ENCODE peak calls at places on chromosomes 3 and 15, in seven cellular contexts. One of them, this sample, is unnamed.

GRCh38 chr3:5442106-5442785 is 254.7 kb downstream of the EDEM1 start:
- DNase-seq in SK-N-SH: no peak
- DNase-seq in spleen: no peak
- DNase-seq in Panc1: no peak
- DNase-seq in lower lobe of right lung: no peak
- DNase-seq in uterus: no peak
- DNase-seq in tibial nerve: no peak
- DNase-seq in this sample: no peak

GRCh38 chr15:56794923-56795329 is 61.6 kb upstream of the ZNF280D start:
- DNase-seq in tibial nerve: no peak
- DNase-seq in Panc1: no peak
- DNase-seq in lower lobe of right lung: no peak
- DNase-seq in spleen: no peak
- DNase-seq in SK-N-SH: no peak
- DNase-seq in uterus: peak; percentile 34
- DNase-seq in this sample: no peak

GRCh38 chr15:58510715-58511465 is 79.1 kb downstream of the LIPC start:
- DNase-seq in spleen: no peak
- DNase-seq in lower lobe of right lung: no peak
- DNase-seq in SK-N-SH: no peak
- DNase-seq in uterus: no peak
- DNase-seq in tibial nerve: no peak
- DNase-seq in Panc1: no peak
- DNase-seq in this sample: peak; percentile 34

GRCh38 chr15:66673410-66674322 is 28.4 kb upstream of the SMAD6 start:
- DNase-seq in lower lobe of right lung: peak; percentile 79
- DNase-seq in SK-N-SH: no peak
- DNase-seq in tibial nerve: no peak
- DNase-seq in Panc1: no peak
- DNase-seq in spleen: peak; percentile 83
- DNase-seq in uterus: no peak
- DNase-seq in this sample: no peak

GRCh38 chr3:52522651-52523251 is 10.9 kb downstream of the NT5DC2 start:
- DNase-seq in uterus: no peak
- DNase-seq in Panc1: no peak
- DNase-seq in SK-N-SH: no peak
- DNase-seq in tibial nerve: no peak
- DNase-seq in spleen: peak; percentile 61
- DNase-seq in lower lobe of right lung: peak; percentile 37
- DNase-seq in this sample: no peak

GRCh38 chr3:126109860-126110235 is 25.9 kb upstream of the SLC41A3 start:
- DNase-seq in uterus: no peak
- DNase-seq in tibial nerve: no peak
- DNase-seq in SK-N-SH: no peak
- DNase-seq in lower lobe of right lung: no peak
- DNase-seq in Panc1: no peak
- DNase-seq in spleen: peak; percentile 66
- DNase-seq in this sample: no peak

GRCh38 chr3:127073931-127074820 is 91.3 kb downstream of the PLXNA1 start:
- DNase-seq in lower lobe of right lung: peak; percentile 26
- DNase-seq in uterus: no peak
- DNase-seq in SK-N-SH: peak; percentile 82
- DNase-seq in Panc1: no peak
- DNase-seq in tibial nerve: no peak
- DNase-seq in spleen: peak; percentile 64
- DNase-seq in this sample: no peak

GRCh38 chr3:31225923-31226322 is 306.8 kb upstream of the STT3B start:
- DNase-seq in tibial nerve: no peak
- DNase-seq in SK-N-SH: no peak
- DNase-seq in Panc1: no peak
- DNase-seq in spleen: no peak
- DNase-seq in lower lobe of right lung: no peak
- DNase-seq in uterus: no peak
- DNase-seq in this sample: no peak

GRCh38 chr3:53109822-53110771 is 20.1 kb downstream of the RFT1 start:
- DNase-seq in Panc1: no peak
- DNase-seq in SK-N-SH: peak; percentile 31
- DNase-seq in tibial nerve: peak; percentile 27
- DNase-seq in uterus: peak; percentile 64
- DNase-seq in lower lobe of right lung: peak; percentile 84
- DNase-seq in spleen: no peak
- DNase-seq in this sample: peak; percentile 27

GRCh38 chr3:11384074-11384473 is 111.9 kb downstream of the ATG7 start:
- DNase-seq in tibial nerve: no peak
- DNase-seq in uterus: no peak
- DNase-seq in Panc1: no peak
- DNase-seq in SK-N-SH: no peak
- DNase-seq in lower lobe of right lung: no peak
- DNase-seq in spleen: no peak
- DNase-seq in this sample: no peak

GRCh38 chr15:35289029-35289617 is 204.0 kb upstream of the NANOGP8 start:
- DNase-seq in tibial nerve: no peak
- DNase-seq in lower lobe of right lung: no peak
- DNase-seq in spleen: no peak
- DNase-seq in uterus: peak; percentile 28
- DNase-seq in SK-N-SH: peak; percentile 58
- DNase-seq in Panc1: no peak
- DNase-seq in this sample: peak; percentile 69

GRCh38 chr15:93118904-93119303 is 29.9 kb upstream of the RGMA start:
- DNase-seq in tibial nerve: no peak
- DNase-seq in lower lobe of right lung: no peak
- DNase-seq in uterus: no peak
- DNase-seq in spleen: no peak
- DNase-seq in Panc1: no peak
- DNase-seq in SK-N-SH: no peak
- DNase-seq in this sample: no peak

GRCh38 chr3:171967137-171967783 is 72.1 kb upstream of the FNDC3B start:
- DNase-seq in spleen: no peak
- DNase-seq in lower lobe of right lung: no peak
- DNase-seq in tibial nerve: peak; percentile 60
- DNase-seq in SK-N-SH: no peak
- DNase-seq in Panc1: peak; percentile 85
- DNase-seq in uterus: no peak
- DNase-seq in this sample: no peak
- H3K4me1 ChIP-seq in spleen: peaks cover 12% of the 10 kb centered on the region
- H3K4me1 ChIP-seq in lower lobe of right lung: peaks cover 19% of the 10 kb centered on the region
- H3K4me1 ChIP-seq in tibial nerve: peaks cover 6% of the 10 kb centered on the region
- H3K4me1 ChIP-seq in SK-N-SH: no peaks in the 10 kb centered on the region
- H3K4me1 ChIP-seq in Panc1: peaks cover 10% of the 10 kb centered on the region
- H3K4me1 ChIP-seq in uterus: no peaks in the 10 kb centered on the region
- H3K4me1 ChIP-seq in this sample: peaks cover 8% of the 10 kb centered on the region

DNA sequence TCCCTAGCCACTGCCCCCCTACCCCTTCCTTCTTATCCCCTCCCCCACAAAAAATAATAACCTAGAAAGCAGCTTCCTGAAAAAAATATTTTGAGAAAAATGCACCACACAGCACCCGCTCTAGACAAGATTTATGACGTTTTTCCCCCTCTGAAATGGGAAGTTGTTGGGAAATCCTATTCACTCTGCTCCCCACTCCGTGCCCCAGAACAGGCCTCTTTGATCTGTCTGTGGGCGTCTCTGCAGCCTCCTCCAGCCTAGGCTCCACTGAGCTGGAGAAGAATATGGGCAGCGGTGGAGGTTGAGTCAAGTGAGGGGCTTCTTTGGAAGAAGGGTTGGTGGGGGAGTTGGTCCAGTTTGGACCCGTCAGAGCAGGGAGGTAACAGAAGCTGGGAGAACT is 28.5 kb upstream of the POLG start:
- DNase-seq in tibial nerve: no peak
- DNase-seq in lower lobe of right lung: no peak
- DNase-seq in SK-N-SH: no peak
- DNase-seq in Panc1: no peak
- DNase-seq in spleen: peak; percentile 28
- DNase-seq in uterus: no peak
- DNase-seq in this sample: no peak
- H3K4me3 ChIP-seq in tibial nerve: no peak overlapping the region
- H3K4me3 ChIP-seq in lower lobe of right lung: no peak overlapping the region
- H3K4me3 ChIP-seq in SK-N-SH: peak overlapping the region; percentile 58
- H3K4me3 ChIP-seq in Panc1: no peak overlapping the region
- H3K4me3 ChIP-seq in spleen: no peak overlapping the region
- H3K4me3 ChIP-seq in uterus: no peak overlapping the region
- H3K4me3 ChIP-seq in this sample: peak overlapping the region; percentile 50

GRCh38 chr3:191790934-191791333 is 330.0 kb downstream of the PYDC2 start:
- DNase-seq in tibial nerve: no peak
- DNase-seq in uterus: no peak
- DNase-seq in lower lobe of right lung: no peak
- DNase-seq in spleen: no peak
- DNase-seq in Panc1: no peak
- DNase-seq in SK-N-SH: no peak
- DNase-seq in this sample: no peak
- H3K9me3 ChIP-seq in tibial nerve: no peaks in the 10 kb centered on the region
- H3K9me3 ChIP-seq in uterus: no peaks in the 10 kb centered on the region
- H3K9me3 ChIP-seq in lower lobe of right lung: no peaks in the 10 kb centered on the region
- H3K9me3 ChIP-seq in spleen: no peaks in the 10 kb centered on the region
- H3K9me3 ChIP-seq in Panc1: peaks cover 12% of the 10 kb centered on the region
- H3K9me3 ChIP-seq in SK-N-SH: no peaks in the 10 kb centered on the region
- H3K9me3 ChIP-seq in this sample: no peaks in the 10 kb centered on the region

DNA sequence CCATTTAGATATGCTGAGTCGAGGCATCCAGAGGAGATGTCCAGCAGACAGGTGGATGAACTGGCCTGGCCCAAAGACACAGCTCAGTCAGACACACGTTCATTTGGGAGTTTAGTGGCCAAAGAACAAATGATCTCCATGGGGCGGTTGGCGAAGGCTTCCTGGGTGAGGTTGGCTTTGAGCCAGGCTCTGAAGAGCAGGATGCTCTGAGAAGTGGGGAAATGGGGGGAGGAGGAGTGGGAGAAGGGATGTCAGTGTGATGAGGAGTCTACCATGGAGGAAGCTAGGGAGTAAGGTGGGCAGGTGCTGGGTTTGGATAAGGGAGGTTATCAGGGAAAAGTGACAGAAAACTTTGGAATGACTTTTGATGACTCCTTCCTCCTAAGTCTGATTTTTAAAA is 47.5 kb upstream of the VILL start:
- DNase-seq in tibial nerve: no peak
- DNase-seq in Panc1: no peak
- DNase-seq in spleen: no peak
- DNase-seq in lower lobe of right lung: no peak
- DNase-seq in uterus: no peak
- DNase-seq in SK-N-SH: no peak
- DNase-seq in this sample: no peak
- H3K4me1 ChIP-seq in tibial nerve: peaks cover 63% of the 10 kb centered on the region
- H3K4me1 ChIP-seq in Panc1: peaks cover 4% of the 10 kb centered on the region
- H3K4me1 ChIP-seq in spleen: peaks cover 23% of the 10 kb centered on the region
- H3K4me1 ChIP-seq in lower lobe of right lung: peaks cover 42% of the 10 kb centered on the region
- H3K4me1 ChIP-seq in uterus: no peaks in the 10 kb centered on the region
- H3K4me1 ChIP-seq in SK-N-SH: peaks cover 34% of the 10 kb centered on the region
- H3K4me1 ChIP-seq in this sample: peaks cover 49% of the 10 kb centered on the region

GRCh38 chr3:169772530-169772950 is 656 bp upstream of the MYNN start:
- DNase-seq in SK-N-SH: peak; percentile 78
- DNase-seq in Panc1: peak; percentile 80
- DNase-seq in uterus: peak; percentile 79
- DNase-seq in spleen: no peak
- DNase-seq in tibial nerve: peak; percentile 63
- DNase-seq in lower lobe of right lung: peak; percentile 79
- DNase-seq in this sample: peak; percentile 84
- H3K4me3 ChIP-seq in SK-N-SH: peak overlapping the region; percentile 100
- H3K4me3 ChIP-seq in Panc1: peak overlapping the region; percentile 90
- H3K4me3 ChIP-seq in uterus: peak overlapping the region; percentile 86
- H3K4me3 ChIP-seq in spleen: peak overlapping the region; percentile 93
- H3K4me3 ChIP-seq in tibial nerve: peak overlapping the region; percentile 88
- H3K4me3 ChIP-seq in lower lobe of right lung: peak overlapping the region; percentile 95
- H3K4me3 ChIP-seq in this sample: peak overlapping the region; percentile 76

GRCh38 chr3:138542977-138543376 is 51.1 kb downstream of the CEP70 start:
- DNase-seq in Panc1: no peak
- DNase-seq in lower lobe of right lung: no peak
- DNase-seq in spleen: no peak
- DNase-seq in tibial nerve: no peak
- DNase-seq in SK-N-SH: no peak
- DNase-seq in uterus: no peak
- DNase-seq in this sample: no peak
- H3K9me3 ChIP-seq in Panc1: peaks cover 21% of the 10 kb centered on the region
- H3K9me3 ChIP-seq in lower lobe of right lung: peaks cover 60% of the 10 kb centered on the region
- H3K9me3 ChIP-seq in spleen: peaks cover 16% of the 10 kb centered on the region
- H3K9me3 ChIP-seq in tibial nerve: no peaks in the 10 kb centered on the region
- H3K9me3 ChIP-seq in SK-N-SH: peaks cover 17% of the 10 kb centered on the region
- H3K9me3 ChIP-seq in uterus: no peaks in the 10 kb centered on the region
- H3K9me3 ChIP-seq in this sample: peaks cover 9% of the 10 kb centered on the region

GRCh38 chr15:52421029-52421428 is 107.7 kb downstream of the MYO5A start:
- DNase-seq in tibial nerve: no peak
- DNase-seq in SK-N-SH: no peak
- DNase-seq in spleen: no peak
- DNase-seq in Panc1: no peak
- DNase-seq in lower lobe of right lung: no peak
- DNase-seq in uterus: no peak
- DNase-seq in this sample: no peak
- H3K4me1 ChIP-seq in tibial nerve: peaks cover 7% of the 10 kb centered on the region
- H3K4me1 ChIP-seq in SK-N-SH: no peaks in the 10 kb centered on the region
- H3K4me1 ChIP-seq in spleen: no peaks in the 10 kb centered on the region
- H3K4me1 ChIP-seq in Panc1: no peaks in the 10 kb centered on the region
- H3K4me1 ChIP-seq in lower lobe of right lung: no peaks in the 10 kb centered on the region
- H3K4me1 ChIP-seq in uterus: no peaks in the 10 kb centered on the region
- H3K4me1 ChIP-seq in this sample: no peaks in the 10 kb centered on the region

GRCh38 chr3:9386501-9387321 is 10.7 kb upstream of the SETD5 start:
- DNase-seq in tibial nerve: no peak
- DNase-seq in SK-N-SH: no peak
- DNase-seq in Panc1: no peak
- DNase-seq in lower lobe of right lung: no peak
- DNase-seq in spleen: no peak
- DNase-seq in uterus: no peak
- DNase-seq in this sample: no peak

GRCh38 chr3:9384141-9384828 is 13.1 kb upstream of the SETD5 start:
- DNase-seq in uterus: no peak
- DNase-seq in Panc1: no peak
- DNase-seq in spleen: no peak
- DNase-seq in lower lobe of right lung: no peak
- DNase-seq in tibial nerve: no peak
- DNase-seq in SK-N-SH: no peak
- DNase-seq in this sample: no peak

GRCh38 chr3:9387322-9387655 is 10.1 kb upstream of the SETD5 start:
- DNase-seq in SK-N-SH: no peak
- DNase-seq in spleen: no peak
- DNase-seq in uterus: no peak
- DNase-seq in tibial nerve: no peak
- DNase-seq in lower lobe of right lung: no peak
- DNase-seq in Panc1: no peak
- DNase-seq in this sample: no peak

GRCh38 chr3:9386060-9386459 is 11.4 kb upstream of the SETD5 start:
- DNase-seq in Panc1: no peak
- DNase-seq in SK-N-SH: no peak
- DNase-seq in lower lobe of right lung: no peak
- DNase-seq in uterus: no peak
- DNase-seq in tibial nerve: no peak
- DNase-seq in spleen: no peak
- DNase-seq in this sample: no peak

GRCh38 chr3:9385209-9385936 is 12.0 kb upstream of the SETD5 start:
- DNase-seq in lower lobe of right lung: no peak
- DNase-seq in uterus: no peak
- DNase-seq in spleen: no peak
- DNase-seq in tibial nerve: no peak
- DNase-seq in SK-N-SH: no peak
- DNase-seq in Panc1: no peak
- DNase-seq in this sample: no peak
- H3K4me3 ChIP-seq in lower lobe of right lung: no peak overlapping the region
- H3K4me3 ChIP-seq in uterus: no peak overlapping the region
- H3K4me3 ChIP-seq in spleen: no peak overlapping the region
- H3K4me3 ChIP-seq in tibial nerve: no peak overlapping the region
- H3K4me3 ChIP-seq in SK-N-SH: no peak overlapping the region
- H3K4me3 ChIP-seq in Panc1: no peak overlapping the region
- H3K4me3 ChIP-seq in this sample: no peak overlapping the region

DNA sequence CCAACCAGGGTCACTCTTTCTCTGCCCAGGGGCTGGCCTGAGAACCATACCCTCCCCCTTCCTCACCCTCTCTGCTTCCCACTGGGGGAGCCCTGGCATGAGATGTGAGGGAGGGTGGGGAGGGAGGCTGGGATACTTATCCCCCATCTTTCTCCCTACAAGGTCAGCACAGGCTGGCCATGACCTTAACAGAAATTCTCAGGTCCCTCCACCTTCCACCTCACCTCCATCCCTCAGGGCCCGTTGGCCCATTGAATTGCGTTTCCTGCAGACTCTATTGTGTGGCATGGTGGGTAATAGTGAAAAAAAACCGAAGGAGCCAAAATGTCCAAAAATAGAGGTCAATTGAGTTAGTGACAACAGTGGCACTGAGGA is 159.5 kb downstream of the OR4M2 start:
- DNase-seq in tibial nerve: no peak
- DNase-seq in spleen: no peak
- DNase-seq in lower lobe of right lung: no peak
- DNase-seq in uterus: no peak
- DNase-seq in SK-N-SH: no peak
- DNase-seq in Panc1: no peak
- DNase-seq in this sample: no peak
- H3K9me3 ChIP-seq in tibial nerve: no peaks in the 10 kb centered on the region
- H3K9me3 ChIP-seq in spleen: no peaks in the 10 kb centered on the region
- H3K9me3 ChIP-seq in lower lobe of right lung: no peaks in the 10 kb centered on the region
- H3K9me3 ChIP-seq in uterus: no peaks in the 10 kb centered on the region
- H3K9me3 ChIP-seq in SK-N-SH: no peaks in the 10 kb centered on the region
- H3K9me3 ChIP-seq in Panc1: no peaks in the 10 kb centered on the region
- H3K9me3 ChIP-seq in this sample: peaks cover 71% of the 10 kb centered on the region

This sample was measured in A673.